ENCODE peak calls at places on chromosomes 13 and 19, in seven cellular contexts. K is CD8-positive, alpha-beta T cell; W is ovary; E is lower lobe of right lung; P is A549; N is DND-41; S is heart left ventricle. R is an unnamed sample.

GRCh38 chr13:105464249-105464648 is 1071.2 kb downstream of the EFNB2 start:
- DNase-seq in S (no peak), P (no peak), N (no peak), K (no peak), W (no peak), E (no peak), R (no peak)

GRCh38 chr19:15640294-15640903 is at the start of gene CYP4F3:
- DNase-seq in W (peak), E (peak), P (peak), N (no peak), K (no peak), S (peak), R (no peak)

GRCh38 chr13:111007209-111007608 is 92.3 kb upstream of the ANKRD10 start:
- DNase-seq in E (no peak), P (no peak), N (no peak), K (no peak), S (no peak), W (no peak), R (peak)

GRCh38 chr13:51782026-51782710 is 21.8 kb downstream of the DHRS12 start:
- DNase-seq in S (no peak), K (no peak), P (no peak), E (no peak), W (no peak), N (no peak), R (no peak)

GRCh38 chr19:7607212-7607873 is 11.7 kb downstream of the CAMSAP3 start:
- DNase-seq in W (no peak), P (no peak), N (no peak), S (no peak), K (no peak), E (no peak), R (no peak)

GRCh38 chr13:76720416-76720815 is 165.8 kb downstream of the KCTD12 start:
- DNase-seq in S (no peak), N (no peak), P (no peak), W (no peak), E (no peak), K (no peak), R (no peak)

GRCh38 chr19:38739440-38740251 is 4.6 kb downstream of the CAPN12 start:
- DNase-seq in P (peak), K (no peak), W (no peak), S (no peak), E (peak), N (no peak), R (no peak)

GRCh38 chr19:2049741-2050348 is 1.2 kb downstream of the MKNK2 start:
- DNase-seq in W (peak), K (peak), N (peak), E (peak), P (peak), S (peak), R (peak)

GRCh38 chr13:110097013-110097412 is 209.9 kb downstream of the COL4A1 start:
- DNase-seq in N (no peak), K (no peak), W (no peak), P (no peak), E (no peak), S (no peak), R (no peak)

GRCh38 chr13:37618554-37618953 is 20.0 kb upstream of the POSTN start:
- DNase-seq in E (no peak), N (no peak), W (no peak), S (no peak), K (no peak), P (no peak), R (no peak)

GRCh38 chr13:109790071-109790470 is 3.7 kb upstream of the IRS2 start:
- DNase-seq in P (no peak), K (no peak), S (no peak), N (no peak), E (no peak), W (no peak), R (no peak)

GRCh38 chr13:85469320-85469719 is 329.9 kb downstream of the SLITRK6 start:
- DNase-seq in K (no peak), S (no peak), E (no peak), N (no peak), P (no peak), W (no peak), R (no peak)

GRCh38 chr19:14198384-14199376 is 7.3 kb downstream of the ADGRL1 start:
- DNase-seq in W (no peak), K (no peak), E (no peak), P (peak), N (peak), S (no peak), R (no peak)

GRCh38 chr13:52851153-52851962 is 2.9 kb upstream of the PCDH8 start:
- DNase-seq in P (no peak), E (peak), S (peak), N (no peak), K (no peak), W (peak), R (peak)

GRCh38 chr19:31676271-31677004 is 327.2 kb upstream of the TSHZ3 start:
- DNase-seq in E (no peak), K (no peak), N (no peak), P (peak), S (no peak), W (no peak), R (no peak)

GRCh38 chr19:38288127-38288855 is 15.8 kb upstream of the C19orf33 start:
- DNase-seq in P (no peak), W (no peak), N (no peak), K (no peak), E (no peak), S (no peak), R (no peak)

GRCh38 chr13:46405457-46405856 is 18.4 kb upstream of the RUBCNL start:
- DNase-seq in P (no peak), E (no peak), K (no peak), S (no peak), N (no peak), W (no peak), R (peak)

GRCh38 chr13:81929988-81930387 is 1589.1 kb upstream of the SPRY2 start:
- DNase-seq in K (no peak), P (peak), E (no peak), S (no peak), N (no peak), W (no peak), R (no peak)

GRCh38 chr19:5832527-5833216 is 6.8 kb downstream of the FUT6 start:
- DNase-seq in S (no peak), W (no peak), N (no peak), P (no peak), E (no peak), K (no peak), R (no peak)

GRCh38 chr13:71368301-71368700 is 498.7 kb downstream of the DACH1 start:
- DNase-seq in K (no peak), W (no peak), P (no peak), N (no peak), E (no peak), S (no peak), R (no peak)

GRCh38 chr13:98386632-98387031 is 190.3 kb downstream of the STK24 start:
- DNase-seq in P (no peak), K (no peak), E (no peak), S (no peak), N (no peak), W (no peak), R (no peak)

GRCh38 chr19:46426035-46426505 is 2.7 kb downstream of the PNMA8C start:
- DNase-seq in P (peak), E (no peak), N (no peak), S (no peak), K (no peak), W (no peak), R (no peak)

GRCh38 chr19:38401148-38401547 is 1.7 kb upstream of the FAM98C start:
- DNase-seq in E (no peak), N (no peak), P (peak), S (no peak), W (no peak), K (no peak), R (no peak)

GRCh38 chr13:42720116-42720857 is 61.1 kb upstream of the FAM216B start:
- DNase-seq in K (no peak), E (no peak), N (no peak), P (peak), W (peak), S (no peak), R (peak)

GRCh38 chr19:47315125-47315821 is 5.6 kb downstream of the C5AR1 start:
- DNase-seq in S (peak), E (peak), P (peak), N (no peak), K (no peak), W (no peak), R (no peak)

GRCh38 chr19:55528030-55528801 is 8.7 kb downstream of the SBK2 start:
- DNase-seq in K (no peak), E (no peak), N (no peak), S (no peak), P (peak), W (no peak), R (no peak)

GRCh38 chr19:24127601-24128000 is 40.6 kb downstream of the ZNF254 start:
- DNase-seq in E (no peak), P (peak), S (no peak), K (no peak), N (no peak), W (no peak), R (no peak)

GRCh38 chr13:110784748-110785147 is 71.2 kb downstream of the ING1 start:
- DNase-seq in S (no peak), N (no peak), P (no peak), K (no peak), W (no peak), E (no peak), R (peak)

GRCh38 chr13:51532736-51533197 is 51.5 kb upstream of the WDFY2 start:
- DNase-seq in P (no peak), S (no peak), W (no peak), E (no peak), K (no peak), N (no peak), R (no peak)

GRCh38 chr13:71759506-71760225 is 107.3 kb downstream of the DACH1 start:
- DNase-seq in P (no peak), W (no peak), K (no peak), N (no peak), E (no peak), S (no peak), R (no peak)

GRCh38 chr19:34556500-34556899 is 74.9 kb downstream of the WTIP start:
- DNase-seq in E (no peak), P (peak), W (no peak), N (peak), S (no peak), K (no peak), R (no peak)

GRCh38 chr19:42396542-42397314 is 6.6 kb upstream of the CNFN start:
- DNase-seq in P (peak), S (peak), N (peak), K (peak), E (peak), W (peak), R (peak)

GRCh38 chr19:32223595-32224370 is 121.6 kb upstream of the ZNF507 start:
- DNase-seq in N (peak), S (no peak), K (no peak), W (no peak), E (no peak), P (no peak), R (no peak)

GRCh38 chr13:49620170-49620621 is 8.1 kb upstream of the ARL11 start:
- DNase-seq in E (no peak), N (no peak), S (no peak), W (peak), K (peak), P (no peak), R (peak)

GRCh38 chr13:37608750-37609339 is 10.3 kb upstream of the POSTN start:
- DNase-seq in W (no peak), K (no peak), E (no peak), S (no peak), N (no peak), P (no peak), R (no peak)

DNA sequence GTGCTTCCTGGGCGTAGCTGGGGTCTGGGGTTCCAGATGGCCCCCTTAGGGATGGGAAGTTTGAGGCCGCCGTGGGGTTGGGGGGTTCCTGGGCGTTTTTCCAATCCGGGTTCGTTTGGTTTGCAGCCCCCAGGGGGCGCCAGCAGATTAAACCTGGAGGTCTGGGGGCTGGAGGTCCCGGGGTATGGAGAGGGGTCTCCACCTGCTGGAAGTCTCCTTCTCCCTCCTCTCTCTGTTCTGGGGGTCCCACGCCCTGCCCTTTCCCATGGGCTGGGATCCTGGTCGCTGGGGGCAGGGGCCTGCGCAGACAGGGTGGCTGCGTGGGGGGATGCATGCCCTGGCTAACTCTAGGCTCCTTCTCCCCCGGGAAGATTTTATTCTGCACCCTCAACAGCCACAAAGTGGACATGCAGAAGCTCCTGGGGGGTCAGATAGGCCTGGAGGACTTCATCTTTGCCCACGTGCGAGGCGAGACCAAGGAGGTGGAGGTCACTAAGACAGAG is 897 bp downstream of the GIPC3 start:
- DNase-seq in S (no peak), W (no peak), P (no peak), E (no peak), N (peak), K (peak), R (no peak)
- H3K4me3 ChIP-seq in S (peak), W (no peak), P (peak), E (peak), N (no peak), K (peak), R (no peak)

DNA sequence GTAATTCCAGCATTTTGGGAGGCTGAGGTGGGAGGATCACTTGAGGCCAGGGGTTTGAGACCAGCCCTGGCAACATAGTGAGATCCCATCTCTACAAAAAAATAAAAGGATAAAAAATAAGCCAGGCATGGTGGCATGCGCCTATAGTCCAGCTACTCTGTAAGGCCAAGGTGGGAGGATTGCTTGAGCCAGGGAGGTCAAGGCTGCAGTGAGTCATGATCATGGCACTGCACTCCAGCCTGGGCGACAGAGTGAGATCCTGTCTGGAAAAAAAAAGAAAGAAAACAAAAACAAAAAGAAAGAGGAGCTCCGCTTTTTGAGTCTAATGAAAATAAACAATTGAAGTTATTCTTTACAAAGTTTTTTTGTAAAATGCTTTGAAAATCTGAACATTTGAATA is 326.2 kb downstream of the GPC5 start:
- DNase-seq in K (no peak), E (no peak), S (no peak), W (no peak), P (no peak), N (no peak), R (no peak)
- TF ChIP-seq CTCF in K (no peak), E (no peak), S (no peak), W (no peak), P (no peak), N (no peak), R (no peak)

DNA sequence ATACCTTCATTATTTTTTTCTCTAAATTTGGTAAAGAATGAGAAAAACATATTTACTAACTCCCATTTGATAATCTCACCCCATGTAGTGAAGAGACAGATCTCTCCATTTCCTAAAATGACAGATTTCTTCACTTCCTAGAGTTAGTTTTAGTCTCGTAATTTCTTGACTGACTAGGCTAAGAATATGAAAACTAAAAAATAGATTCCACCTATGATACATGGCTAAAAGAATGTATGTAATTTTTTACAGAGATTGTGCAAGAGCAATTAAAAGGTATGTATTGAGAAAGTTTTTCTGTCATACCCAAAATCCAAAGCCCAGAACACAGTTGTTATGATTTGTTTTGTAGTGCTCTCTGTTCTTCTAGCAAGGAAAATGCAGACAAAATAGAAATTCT is 9.5 kb downstream of the NALCN start:
- DNase-seq in E (no peak), S (no peak), N (no peak), K (no peak), W (no peak), P (no peak), R (no peak)
- H3K4me3 ChIP-seq in E (no peak), S (no peak), N (no peak), K (no peak), W (no peak), P (no peak), R (no peak)

DNA sequence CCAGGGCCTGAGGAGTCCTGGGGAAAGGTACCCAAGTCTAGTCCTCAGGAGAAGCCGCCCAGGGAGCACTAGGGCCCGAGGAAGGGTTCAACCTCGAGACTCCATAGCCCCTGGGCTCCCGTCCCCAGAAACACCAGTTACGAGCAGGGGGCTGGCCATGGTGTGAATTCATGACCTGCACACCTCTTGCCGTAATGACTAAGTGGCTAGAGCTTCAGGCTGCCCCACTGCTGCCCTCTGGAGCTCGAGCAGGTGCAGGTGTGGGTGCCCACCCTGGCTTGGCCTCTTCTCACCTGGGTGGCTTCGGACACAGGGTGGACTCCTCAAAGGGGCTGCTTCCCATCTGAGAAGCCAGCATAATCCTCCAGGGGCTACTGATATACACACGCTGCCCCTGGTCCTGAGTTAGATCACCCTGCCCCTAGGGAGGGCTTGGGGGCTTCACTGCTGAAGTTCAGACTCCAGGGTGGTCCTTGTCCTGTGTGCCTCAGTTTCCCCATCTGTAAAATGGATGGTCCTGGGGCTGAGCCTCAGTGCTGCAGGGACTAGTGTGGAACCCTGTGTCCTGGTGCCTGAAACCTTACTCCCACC is 13.6 kb downstream of the SPC24 start:
- DNase-seq in S (no peak), P (peak), K (no peak), W (peak), N (no peak), E (no peak), R (no peak)
- TF ChIP-seq CTCF in S (no peak), P (peak), K (no peak), W (no peak), N (no peak), E (peak), R (no peak)

GRCh38 chr19:56566904-56567273 is 379 bp upstream of the ZNF470 start:
- DNase-seq in E (peak), K (no peak), S (peak), W (peak), P (peak), N (peak), R (peak)
- H3K4me3 ChIP-seq in E (peak), K (peak), S (peak), W (peak), P (peak), N (peak), R (peak)

GRCh38 chr19:30459859-30460258 is 87.7 kb downstream of the ZNF536 start:
- DNase-seq in P (no peak), W (no peak), S (no peak), N (no peak), E (no peak), K (no peak), R (no peak)

GRCh38 chr19:30453768-30454167 is 81.6 kb downstream of the ZNF536 start:
- DNase-seq in P (no peak), E (no peak), S (no peak), N (no peak), K (no peak), W (no peak), R (no peak)

GRCh38 chr19:30455881-30456280 is 83.7 kb downstream of the ZNF536 start:
- DNase-seq in P (no peak), K (no peak), N (no peak), E (no peak), S (no peak), W (no peak), R (no peak)

GRCh38 chr19:30457484-30457883 is 85.3 kb downstream of the ZNF536 start:
- DNase-seq in E (no peak), W (no peak), N (no peak), K (no peak), P (no peak), S (no peak), R (no peak)
- TF ChIP-seq CTCF in E (no peak), W (no peak), N (no peak), K (no peak), P (no peak), S (no peak), R (no peak)

GRCh38 chr13:75302031-75302430 is 179.9 kb downstream of the TBC1D4 start:
- DNase-seq in E (no peak), P (no peak), W (no peak), S (no peak), K (no peak), N (no peak), R (no peak)

GRCh38 chr13:75299206-75299605 is 182.8 kb downstream of the TBC1D4 start:
- DNase-seq in P (no peak), E (no peak), K (no peak), S (no peak), W (no peak), N (no peak), R (no peak)

GRCh38 chr13:75294110-75294509 is 187.9 kb downstream of the TBC1D4 start:
- DNase-seq in N (no peak), P (no peak), W (no peak), K (no peak), S (no peak), E (no peak), R (no peak)

GRCh38 chr13:75299913-75300862 is 181.8 kb downstream of the TBC1D4 start:
- DNase-seq in P (no peak), S (no peak), W (no peak), N (no peak), E (no peak), K (no peak), R (peak)

DNA sequence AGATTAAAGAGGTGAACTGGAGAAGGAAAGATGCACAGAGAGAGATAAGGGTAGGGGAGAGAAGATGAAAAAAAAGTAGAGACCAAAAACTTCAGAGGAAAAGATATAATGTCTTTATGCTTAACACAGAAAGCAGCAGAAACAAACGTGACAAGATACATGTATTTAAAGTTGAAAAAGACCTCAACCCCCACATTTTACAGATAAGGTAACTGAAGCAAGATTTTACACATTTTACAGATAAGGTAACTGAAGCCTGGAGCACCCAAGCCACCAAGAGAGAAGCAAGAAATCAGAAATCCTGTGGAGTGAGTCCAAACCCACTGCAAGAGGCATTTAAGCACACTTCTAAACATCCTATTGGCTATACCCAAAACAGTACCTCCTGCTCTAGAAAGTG is 185.3 kb downstream of the TBC1D4 start:
- DNase-seq in P (no peak), N (no peak), S (no peak), K (no peak), E (no peak), W (no peak), R (no peak)
- H3K4me3 ChIP-seq in P (no peak), N (no peak), S (no peak), K (no peak), E (no peak), W (no peak), R (no peak)